ENCODE peak calls at places on chromosomes 7 and 10, in six cellular contexts. V, U, E, H, A and I are unnamed samples.

GRCh38 chr7:1041471-1042160 is 2.7 kb upstream of the GPR146 start:
- DNase-seq in E (no peak), H (no peak), V (no peak), A (no peak), U (no peak), I (no peak)

GRCh38 chr10:93465806-93466675 is 16.1 kb downstream of the MYOF start:
- DNase-seq in E (peak; percentile 75), A (no peak), U (peak; percentile 88), V (peak; percentile 39), H (peak; percentile 89), I (no peak)

GRCh38 chr10:10149899-10150298 is 867.8 kb upstream of the CELF2 start:
- DNase-seq in E (no peak), V (no peak), U (no peak), A (no peak), H (no peak), I (no peak)

GRCh38 chr7:97179454-97180104 is 62.1 kb downstream of the SDHAF3 start:
- DNase-seq in V (peak; percentile 28), E (peak; percentile 25), H (peak; percentile 28), A (peak; percentile 53), U (peak; percentile 32), I (peak; percentile 33)

GRCh38 chr10:117237401-117237991 is 3.4 kb upstream of the SLC18A2 start:
- DNase-seq in E (no peak), H (no peak), A (no peak), U (no peak), V (no peak), I (no peak)

GRCh38 chr7:149334930-149335329 is 72.9 kb downstream of the ZNF783 start:
- DNase-seq in A (no peak), V (no peak), U (no peak), H (no peak), E (no peak), I (no peak)

GRCh38 chr7:156892086-156892800 is 740 bp downstream of the LMBR1 start:
- DNase-seq in H (peak; percentile 69), E (peak; percentile 71), V (peak; percentile 57), U (no peak), A (peak; percentile 40), I (no peak)

GRCh38 chr10:2619927-2620326 is 447.4 kb upstream of the PFKP start:
- DNase-seq in A (no peak), E (no peak), H (no peak), U (no peak), V (peak; percentile 49), I (no peak)

GRCh38 chr10:43372751-43373445 is 1.5 kb downstream of the FXYD4 start:
- DNase-seq in E (no peak), V (no peak), A (no peak), H (no peak), U (no peak), I (no peak)

GRCh38 chr7:48832303-48832845 is 92.0 kb upstream of the CDC14C start:
- DNase-seq in V (no peak), E (no peak), U (no peak), A (no peak), H (no peak), I (no peak)

GRCh38 chr10:63005246-63005645 is 127.9 kb upstream of the NRBF2 start:
- DNase-seq in A (no peak), H (no peak), V (no peak), E (no peak), U (peak; percentile 16), I (no peak)

GRCh38 chr7:130732980-130733865 is 784 bp downstream of the KLF14 start:
- DNase-seq in A (no peak), U (no peak), E (peak; percentile 21), H (peak; percentile 43), V (peak; percentile 42), I (no peak)

GRCh38 chr7:24926623-24927539 is 53.1 kb downstream of the OSBPL3 start:
- DNase-seq in U (peak; percentile 75), E (no peak), V (no peak), A (no peak), H (no peak), I (no peak)